ENCODE peak calls at places on chromosomes 3 and 15, in four cellular contexts. V, A, L and Z are unnamed samples.

GRCh38 chr15:40252438-40253178 is 13.7 kb downstream of the PAK6 start:
- DNase-seq in V (no peak), A (no peak), L (no peak), Z (no peak)

GRCh38 chr15:101710806-101711205 is 13.5 kb downstream of the TARS3 start:
- DNase-seq in V (no peak), A (peak), L (no peak), Z (peak)

GRCh38 chr3:140391041-140391440 is 286.8 kb upstream of the TRIM42 start:
- DNase-seq in V (no peak), A (no peak), L (no peak), Z (no peak)

GRCh38 chr3:52078781-52079560 is 22.6 kb upstream of the DUSP7 start:
- DNase-seq in V (no peak), A (no peak), L (no peak), Z (no peak)

GRCh38 chr15:70788114-70789049 is 25.0 kb upstream of the UACA start:
- DNase-seq in V (no peak), A (peak), L (no peak), Z (peak)

GRCh38 chr3:174430986-174431385 is 428.1 kb upstream of the NAALADL2 start:
- DNase-seq in V (no peak), A (no peak), L (no peak), Z (no peak)

GRCh38 chr3:48405343-48405881 is 24.5 kb downstream of the PLXNB1 start:
- DNase-seq in V (no peak), A (no peak), L (no peak), Z (no peak)

GRCh38 chr3:102158080-102158756 is 276.6 kb upstream of the ZPLD1 start:
- DNase-seq in V (no peak), A (no peak), L (no peak), Z (no peak)

GRCh38 chr3:156630081-156630772 is 44.2 kb upstream of the TIPARP start:
- DNase-seq in V (no peak), A (no peak), L (no peak), Z (no peak)

GRCh38 chr3:140766465-140766864 is 88.6 kb downstream of the TRIM42 start:
- DNase-seq in V (no peak), A (no peak), L (no peak), Z (no peak)

GRCh38 chr15:40743466-40743865 is 11.6 kb downstream of the RMDN3 start:
- DNase-seq in V (no peak), A (no peak), L (no peak), Z (no peak)

GRCh38 chr3:43791246-43791645 is 100.5 kb downstream of the ABHD5 start:
- DNase-seq in V (no peak), A (no peak), L (no peak), Z (no peak)

GRCh38 chr15:91311986-91312385 is 211.9 kb downstream of the SV2B start:
- DNase-seq in V (no peak), A (no peak), L (no peak), Z (no peak)

GRCh38 chr3:15714448-15714847 is 83.3 kb downstream of the ANKRD28 start:
- DNase-seq in V (no peak), A (no peak), L (no peak), Z (no peak)

GRCh38 chr15:91940466-91941381 is 87.2 kb downstream of the SLCO3A1 start:
- DNase-seq in V (no peak), A (no peak), L (no peak), Z (no peak)

GRCh38 chr3:134485075-134485536 is 679 bp downstream of the ANAPC13 start:
- DNase-seq in V (peak), A (peak), L (no peak), Z (peak)

GRCh38 chr3:125958511-125959316 is 10.3 kb upstream of the ROPN1B start:
- DNase-seq in V (peak), A (no peak), L (no peak), Z (no peak)

GRCh38 chr3:45816544-45816943 is 20.2 kb upstream of the SLC6A20 start:
- DNase-seq in V (no peak), A (no peak), L (no peak), Z (no peak)

GRCh38 chr3:197613187-197613586 is 57.4 kb upstream of the BDH1 start:
- DNase-seq in V (no peak), A (no peak), L (no peak), Z (no peak)

GRCh38 chr3:109532257-109533216 is 195.2 kb upstream of the DPPA4 start:
- DNase-seq in V (peak), A (peak), L (no peak), Z (peak)

DNA sequence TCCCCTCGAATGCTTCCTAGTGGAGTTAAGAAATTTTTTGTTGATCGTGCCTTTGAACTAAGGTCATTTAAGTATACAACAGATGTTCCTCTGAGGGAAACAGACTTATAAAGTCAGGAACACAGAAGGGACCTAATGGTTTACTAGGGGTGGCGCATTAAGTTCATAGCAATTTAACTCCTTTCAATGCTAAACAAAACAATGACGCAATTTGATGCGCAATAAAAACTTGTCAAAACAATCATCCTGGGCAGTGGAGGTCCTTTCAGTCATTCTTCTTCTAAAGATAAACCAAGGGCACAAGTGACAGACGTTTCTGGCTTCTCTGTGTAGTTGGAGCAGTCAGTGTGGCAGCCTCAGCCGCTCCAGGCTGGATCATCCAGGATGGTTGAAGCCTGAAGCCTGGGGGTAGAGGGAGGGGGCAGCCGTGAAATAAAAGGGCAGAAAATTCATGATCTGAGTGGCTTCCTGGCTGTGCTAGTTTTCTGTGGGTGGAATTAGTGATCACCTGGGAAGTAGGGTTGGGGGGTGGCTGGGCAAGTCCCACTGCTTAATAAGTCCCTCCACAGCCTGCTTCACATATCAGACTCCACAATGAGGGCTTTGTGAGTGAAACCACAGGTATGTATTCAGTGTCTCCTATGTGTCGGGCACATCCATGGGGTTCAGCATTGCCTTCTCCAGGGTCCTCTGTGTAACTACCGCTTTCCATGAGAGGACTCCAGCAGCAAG is 50.7 kb upstream of the MRPS22 start:
- DNase-seq in V (no peak), A (peak), L (no peak), Z (peak)
- TF ChIP-seq CHD4 in V (no peak), A (no peak), L (no peak), Z (no peak)

GRCh38 chr15:84716036-84716732 is at the start of gene SEC11A:
- DNase-seq in V (peak), A (peak), L (peak), Z (peak)

GRCh38 chr15:84715442-84716035 is 400 bp downstream of the SEC11A start:
- DNase-seq in V (peak), A (peak), L (no peak), Z (no peak)

GRCh38 chr15:84714816-84715215 is 1.1 kb downstream of the SEC11A start:
- DNase-seq in V (no peak), A (no peak), L (no peak), Z (no peak)

GRCh38 chr15:84714372-84714771 is 1.6 kb downstream of the SEC11A start:
- DNase-seq in V (no peak), A (no peak), L (no peak), Z (no peak)
- TF ChIP-seq CHD4 in V (no peak), A (no peak), L (no peak), Z (no peak)

GRCh38 chr15:58329781-58330467 is 101.9 kb upstream of the LIPC start:
- DNase-seq in V (no peak), A (peak), L (no peak), Z (no peak)
- TF ChIP-seq CHD4 in V (no peak), A (no peak), L (no peak), Z (no peak)

GRCh38 chr15:79831635-79832034 is 65.2 kb downstream of the MTHFS start:
- DNase-seq in V (no peak), A (no peak), L (no peak), Z (no peak)

GRCh38 chr15:79832358-79832757 is 64.5 kb downstream of the MTHFS start:
- DNase-seq in V (no peak), A (no peak), L (no peak), Z (no peak)

GRCh38 chr15:79829950-79830349 is 66.9 kb downstream of the MTHFS start:
- DNase-seq in V (no peak), A (no peak), L (no peak), Z (no peak)

GRCh38 chr15:79826800-79827199 is 70.0 kb downstream of the MTHFS start:
- DNase-seq in V (no peak), A (no peak), L (no peak), Z (no peak)

GRCh38 chr15:79828447-79828846 is 68.4 kb downstream of the MTHFS start:
- DNase-seq in V (no peak), A (no peak), L (no peak), Z (no peak)
- TF ChIP-seq CHD4 in V (no peak), A (no peak), L (no peak), Z (no peak)